ENCODE peak calls at places on chromosomes 13 and 19, in nine cellular contexts. G, F, D, X, K, A, H, O and E are unnamed samples.

GRCh38 chr19:2016041-2016807 is 710 bp upstream of the BTBD2 start:
- DNase-seq in G (peak), F (peak), D (peak), X (peak), K (peak), A (peak), H (no peak), O (no peak), E (no peak)

GRCh38 chr13:34779171-34779570 is 162.9 kb upstream of the NBEA start:
- DNase-seq in G (peak), F (peak), D (no peak), X (peak), K (no peak), A (no peak), H (no peak), O (no peak), E (no peak)

GRCh38 chr13:61685683-61686013 is 270.0 kb upstream of the PCDH20 start:
- DNase-seq in G (peak), F (peak), D (no peak), X (no peak), K (peak), A (no peak), H (no peak), O (no peak), E (no peak)

GRCh38 chr13:30418886-30419459 is 3.3 kb upstream of the UBE2L5 start:
- DNase-seq in G (no peak), F (no peak), D (no peak), X (no peak), K (no peak), A (no peak), H (no peak), O (no peak), E (no peak)

GRCh38 chr19:37954421-37954874 is 47.4 kb downstream of the SIPA1L3 start:
- DNase-seq in G (no peak), F (no peak), D (no peak), X (no peak), K (no peak), A (no peak), H (no peak), O (no peak), E (peak)

GRCh38 chr13:66673401-66673800 is 556.7 kb downstream of the PCDH9 start:
- DNase-seq in G (peak), F (no peak), D (no peak), X (peak), K (no peak), A (no peak), H (no peak), O (no peak), E (no peak)

GRCh38 chr13:97233499-97233898 is 11.4 kb downstream of the MBNL2 start:
- DNase-seq in G (no peak), F (no peak), D (no peak), X (no peak), K (no peak), A (no peak), H (no peak), O (no peak), E (no peak)

GRCh38 chr19:11699931-11700794 is 38.6 kb downstream of the ZNF823 start:
- DNase-seq in G (peak), F (peak), D (no peak), X (peak), K (no peak), A (peak), H (no peak), O (no peak), E (no peak)

GRCh38 chr13:55516610-55517009 is 1624.1 kb upstream of the PRR20A start:
- DNase-seq in G (no peak), F (no peak), D (no peak), X (no peak), K (no peak), A (no peak), H (no peak), O (no peak), E (no peak)

GRCh38 chr13:54185785-54186184 is 1157.2 kb downstream of the OLFM4 start:
- DNase-seq in G (no peak), F (peak), D (no peak), X (no peak), K (peak), A (no peak), H (no peak), O (no peak), E (no peak)
- TF ChIP-seq CTCF in G (no peak), F (peak), D (no peak), X (no peak), K (peak), A (no peak), H (no peak), O (no peak), E (no peak)

GRCh38 chr19:16779539-16780163 is 49.5 kb upstream of the SIN3B start:
- DNase-seq in G (peak), F (no peak), D (no peak), X (peak), K (no peak), A (no peak), H (no peak), O (no peak), E (no peak)

GRCh38 chr19:16782719-16783118 is 46.5 kb upstream of the SIN3B start:
- DNase-seq in G (no peak), F (no peak), D (no peak), X (no peak), K (no peak), A (no peak), H (no peak), O (no peak), E (no peak)

GRCh38 chr19:16777811-16778210 is 51.4 kb upstream of the SIN3B start:
- DNase-seq in G (no peak), F (no peak), D (no peak), X (no peak), K (no peak), A (no peak), H (no peak), O (no peak), E (no peak)

GRCh38 chr19:16773939-16774338 is 54.3 kb downstream of the NWD1 start:
- DNase-seq in G (no peak), F (no peak), D (no peak), X (no peak), K (no peak), A (no peak), H (no peak), O (no peak), E (no peak)

DNA sequence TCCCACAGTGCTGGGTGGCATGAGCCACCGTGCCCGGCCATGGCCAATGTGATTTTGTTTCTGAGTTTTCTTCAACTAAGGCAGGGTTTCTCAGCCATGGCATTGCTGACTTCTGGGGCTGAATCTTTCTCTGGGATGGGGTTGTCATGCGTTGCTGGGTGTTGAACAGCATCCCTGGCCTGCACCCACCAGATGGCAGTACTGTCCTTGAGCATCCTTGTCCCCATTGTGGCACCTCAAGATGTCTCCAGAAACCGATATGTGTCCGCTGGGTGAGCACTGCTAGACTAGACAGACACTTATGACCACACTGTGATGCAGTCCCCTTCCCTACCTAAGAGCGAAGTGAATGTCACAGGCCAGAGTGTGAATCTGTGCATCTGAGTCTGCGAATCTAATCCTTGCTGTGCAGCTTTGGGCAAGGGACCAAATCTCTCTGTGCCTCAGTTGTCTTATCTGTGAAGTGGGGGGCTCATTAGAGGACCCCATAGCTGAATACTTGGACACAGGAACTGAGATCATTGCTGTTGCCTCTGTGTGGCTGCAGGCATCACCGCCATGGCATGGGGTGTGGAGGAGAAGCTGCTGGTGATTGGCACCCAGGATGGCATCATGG is 50.3 kb upstream of the SIN3B start:
- DNase-seq in G (peak), F (peak), D (no peak), X (peak), K (peak), A (peak), H (peak), O (peak), E (peak)
- TF ChIP-seq CTCF in G (peak), F (peak), D (peak), X (peak), K (peak), A (peak), H (no peak), O (no peak), E (peak)

DNA sequence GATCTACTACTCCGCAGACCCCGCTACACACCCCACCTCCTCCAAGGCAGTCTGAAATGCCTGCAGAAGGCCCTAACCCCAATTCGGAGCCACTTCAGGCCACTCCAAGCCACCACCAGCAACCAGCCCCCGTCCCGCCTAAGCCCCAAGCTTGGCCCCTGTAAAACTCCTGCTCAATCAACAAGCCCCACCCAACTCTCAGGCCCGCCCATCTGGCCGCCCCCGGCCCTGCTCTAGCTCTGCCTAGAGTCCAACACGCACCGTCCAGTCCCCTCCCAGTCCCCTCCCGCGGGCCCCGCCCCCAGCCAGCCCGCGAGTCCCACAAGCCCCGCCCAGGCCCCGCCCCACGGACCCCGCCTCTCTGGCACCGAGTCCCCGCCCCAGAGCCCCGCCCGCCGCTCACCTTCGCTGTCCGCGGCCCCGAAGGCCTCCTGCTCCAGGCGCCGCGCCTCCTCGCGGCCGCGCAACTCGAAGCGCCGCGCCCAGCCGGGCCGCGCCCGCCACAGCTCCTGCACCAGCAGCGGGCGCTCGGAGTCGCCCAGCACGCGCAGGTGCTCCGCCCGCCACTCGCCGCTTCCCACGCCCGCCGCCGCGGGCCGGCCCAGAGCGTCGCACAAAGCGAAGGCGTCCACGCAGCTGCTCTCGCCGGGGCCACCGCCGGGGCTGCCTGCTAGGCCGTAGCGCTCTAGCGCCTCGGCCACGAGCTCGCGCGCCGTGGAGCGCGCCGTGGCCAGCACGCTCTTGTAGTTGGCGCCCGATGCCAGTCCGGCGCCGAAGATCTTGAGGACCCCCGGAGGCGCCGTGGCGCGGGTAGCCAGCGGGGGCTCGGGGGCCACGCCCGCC is 1.6 kb downstream of the RASIP1 start:
- DNase-seq in G (peak), F (peak), D (peak), X (peak), K (peak), A (peak), H (peak), O (peak), E (peak)
- TF ChIP-seq CTCF in G (no peak), F (peak), D (no peak), X (peak), K (no peak), A (peak), H (no peak), O (no peak), E (peak)

DNA sequence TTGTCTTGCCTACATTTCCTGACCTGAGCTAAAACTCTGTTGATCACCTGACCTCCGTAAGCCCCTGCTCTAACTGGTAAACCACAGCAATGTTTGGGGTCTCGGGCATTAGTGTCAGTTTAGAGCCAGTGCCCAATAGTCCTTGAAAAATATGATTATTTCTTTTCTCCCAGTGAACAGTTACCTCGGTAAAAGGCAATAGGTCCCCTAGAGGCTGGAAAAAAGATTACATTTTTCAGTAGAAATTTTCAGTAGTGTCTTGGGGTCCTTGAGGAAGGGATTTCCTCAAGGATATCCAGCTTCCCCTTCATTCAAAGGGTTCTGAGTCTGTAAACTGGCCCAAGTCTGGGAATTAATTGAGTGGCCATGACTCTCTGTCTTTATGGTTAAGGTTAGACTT is 177.5 kb downstream of the SLC7A1 start:
- DNase-seq in G (no peak), F (no peak), D (no peak), X (no peak), K (no peak), A (no peak), H (no peak), O (no peak), E (no peak)
- TF ChIP-seq CTCF in G (peak), F (no peak), D (no peak), X (no peak), K (no peak), A (no peak), H (no peak), O (no peak), E (no peak)

DNA sequence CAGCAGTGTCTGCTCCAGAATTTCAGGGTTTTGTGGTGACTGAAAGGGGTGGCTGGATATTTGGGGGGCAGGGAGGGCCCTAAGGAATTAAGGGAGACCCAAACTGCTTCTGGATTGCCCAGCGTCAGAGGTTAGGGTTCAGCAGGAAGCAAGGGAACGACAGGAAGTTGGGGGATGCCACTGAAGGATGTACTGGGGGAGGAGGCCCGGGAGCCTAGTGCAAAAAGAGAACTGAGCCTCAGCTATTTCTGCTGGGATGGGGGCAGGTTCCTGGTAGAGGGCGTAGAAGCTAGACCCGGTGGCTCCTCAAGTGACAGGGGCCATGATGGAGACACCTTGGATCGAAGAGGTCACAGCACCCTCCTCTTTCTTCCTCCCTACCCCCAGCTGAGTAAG is 1.1 kb downstream of the CYP2S1 start:
- DNase-seq in G (no peak), F (peak), D (no peak), X (no peak), K (no peak), A (no peak), H (no peak), O (no peak), E (no peak)
- TF ChIP-seq CTCF in G (no peak), F (no peak), D (no peak), X (no peak), K (no peak), A (no peak), H (no peak), O (no peak), E (no peak)

DNA sequence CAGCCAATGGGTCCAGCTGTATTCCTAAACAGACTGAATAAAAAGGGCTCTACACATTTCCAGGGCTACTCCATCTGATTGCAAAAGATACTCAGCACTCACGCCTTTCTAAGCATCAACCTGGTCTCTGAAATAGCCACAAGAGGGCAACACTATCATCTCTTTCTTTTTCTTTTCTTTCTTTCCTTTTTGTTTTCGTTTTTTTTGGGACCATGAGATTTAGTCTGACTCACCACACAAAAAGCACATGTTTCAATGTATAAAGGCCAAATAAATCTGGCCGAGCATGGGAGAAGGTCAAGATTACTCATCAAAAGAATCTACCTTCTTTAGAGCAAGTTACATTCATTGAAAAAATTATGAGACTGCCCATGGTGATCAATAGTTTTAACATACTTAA is 805.6 kb upstream of the ARGLU1 start:
- DNase-seq in G (peak), F (peak), D (no peak), X (peak), K (no peak), A (no peak), H (no peak), O (no peak), E (no peak)
- TF ChIP-seq CTCF in G (peak), F (peak), D (peak), X (peak), K (no peak), A (no peak), H (no peak), O (no peak), E (peak)